ENCODE peak calls at places on chromosome 14, in ten cellular contexts. One of them, this sample, is unnamed.

GRCh38 chr14:78921856-78922255 is 751.7 kb downstream of the NRXN3 start:
- DNase-seq in GM03348: no peak
- DNase-seq in HS-5: peak; percentile 70
- DNase-seq in SIG-M5: no peak
- DNase-seq in astrocyte: peak; percentile 83
- DNase-seq in GM19239: no peak
- DNase-seq in KBM-7: no peak
- DNase-seq in germinal center: no peak
- DNase-seq in caudate nucleus: no peak
- DNase-seq in NCI-H345: no peak
- DNase-seq in this sample: no peak

GRCh38 chr14:105087963-105088811 is 23.0 kb upstream of the GPR132 start:
- DNase-seq in NCI-H345: peak; percentile 50
- DNase-seq in KBM-7: no peak
- DNase-seq in SIG-M5: no peak
- DNase-seq in GM19239: no peak
- DNase-seq in GM03348: peak; percentile 81
- DNase-seq in caudate nucleus: no peak
- DNase-seq in astrocyte: peak; percentile 64
- DNase-seq in germinal center: no peak
- DNase-seq in HS-5: no peak
- DNase-seq in this sample: no peak

GRCh38 chr14:34722723-34723545 is 8.5 kb upstream of the CFL2 start:
- DNase-seq in SIG-M5: no peak
- DNase-seq in NCI-H345: peak; percentile 69
- DNase-seq in astrocyte: no peak
- DNase-seq in germinal center: peak; percentile 66
- DNase-seq in KBM-7: peak; percentile 79
- DNase-seq in HS-5: peak; percentile 59
- DNase-seq in GM19239: peak; percentile 36
- DNase-seq in caudate nucleus: no peak
- DNase-seq in GM03348: peak; percentile 80
- DNase-seq in this sample: peak; percentile 84

GRCh38 chr14:29926701-29927595 is 699 bp downstream of the PRKD1 start:
- DNase-seq in GM19239: peak; percentile 38
- DNase-seq in germinal center: peak; percentile 5
- DNase-seq in astrocyte: peak; percentile 35
- DNase-seq in caudate nucleus: peak; percentile 51
- DNase-seq in KBM-7: peak; percentile 20
- DNase-seq in GM03348: peak; percentile 87
- DNase-seq in SIG-M5: no peak
- DNase-seq in HS-5: no peak
- DNase-seq in NCI-H345: peak; percentile 57
- DNase-seq in this sample: peak; percentile 68

GRCh38 chr14:68734231-68734732 is 58.6 kb downstream of the ZFP36L1 start:
- DNase-seq in germinal center: peak; percentile 42
- DNase-seq in SIG-M5: no peak
- DNase-seq in KBM-7: peak; percentile 80
- DNase-seq in GM19239: peak; percentile 49
- DNase-seq in caudate nucleus: no peak
- DNase-seq in NCI-H345: no peak
- DNase-seq in HS-5: no peak
- DNase-seq in GM03348: no peak
- DNase-seq in astrocyte: peak; percentile 22
- DNase-seq in this sample: no peak

GRCh38 chr14:96598332-96598928 is 96.2 kb downstream of the PAPOLA start:
- DNase-seq in GM03348: no peak
- DNase-seq in GM19239: no peak
- DNase-seq in HS-5: no peak
- DNase-seq in SIG-M5: no peak
- DNase-seq in KBM-7: no peak
- DNase-seq in caudate nucleus: no peak
- DNase-seq in germinal center: no peak
- DNase-seq in astrocyte: no peak
- DNase-seq in NCI-H345: no peak
- DNase-seq in this sample: no peak

GRCh38 chr14:50000215-50001145 is 107.6 kb downstream of the ARF6 start:
- DNase-seq in SIG-M5: no peak
- DNase-seq in HS-5: peak; percentile 78
- DNase-seq in caudate nucleus: no peak
- DNase-seq in GM03348: peak; percentile 85
- DNase-seq in astrocyte: peak; percentile 93
- DNase-seq in germinal center: peak; percentile 34
- DNase-seq in GM19239: no peak
- DNase-seq in NCI-H345: peak; percentile 17
- DNase-seq in KBM-7: peak; percentile 73
- DNase-seq in this sample: peak; percentile 57

GRCh38 chr14:97353102-97353501 is 555.9 kb downstream of the VRK1 start:
- DNase-seq in astrocyte: no peak
- DNase-seq in SIG-M5: no peak
- DNase-seq in GM19239: no peak
- DNase-seq in NCI-H345: no peak
- DNase-seq in HS-5: no peak
- DNase-seq in caudate nucleus: no peak
- DNase-seq in KBM-7: no peak
- DNase-seq in germinal center: no peak
- DNase-seq in GM03348: no peak
- DNase-seq in this sample: no peak

GRCh38 chr14:55699131-55700057 is 119.4 kb downstream of the KTN1 start:
- DNase-seq in NCI-H345: peak; percentile 22
- DNase-seq in astrocyte: peak; percentile 76
- DNase-seq in GM19239: no peak
- DNase-seq in HS-5: peak; percentile 78
- DNase-seq in GM03348: peak; percentile 29
- DNase-seq in KBM-7: no peak
- DNase-seq in caudate nucleus: no peak
- DNase-seq in germinal center: no peak
- DNase-seq in SIG-M5: no peak
- DNase-seq in this sample: peak; percentile 32

GRCh38 chr14:54974773-54975414 is 52.0 kb downstream of the WDHD1 start:
- DNase-seq in astrocyte: peak; percentile 26
- DNase-seq in NCI-H345: no peak
- DNase-seq in SIG-M5: no peak
- DNase-seq in KBM-7: no peak
- DNase-seq in germinal center: no peak
- DNase-seq in HS-5: no peak
- DNase-seq in GM19239: no peak
- DNase-seq in caudate nucleus: no peak
- DNase-seq in GM03348: no peak
- DNase-seq in this sample: no peak

GRCh38 chr14:87628129-87628528 is 364.9 kb downstream of the GALC start:
- DNase-seq in germinal center: no peak
- DNase-seq in KBM-7: peak; percentile 5
- DNase-seq in astrocyte: peak; percentile 93
- DNase-seq in GM19239: no peak
- DNase-seq in HS-5: no peak
- DNase-seq in NCI-H345: no peak
- DNase-seq in GM03348: no peak
- DNase-seq in SIG-M5: peak; percentile 18
- DNase-seq in caudate nucleus: no peak
- DNase-seq in this sample: peak; percentile 58

GRCh38 chr14:96037891-96038557 is 1.1 kb upstream of the C14orf132 start:
- DNase-seq in germinal center: no peak
- DNase-seq in KBM-7: no peak
- DNase-seq in GM19239: no peak
- DNase-seq in SIG-M5: no peak
- DNase-seq in HS-5: no peak
- DNase-seq in GM03348: peak; percentile 74
- DNase-seq in astrocyte: no peak
- DNase-seq in caudate nucleus: no peak
- DNase-seq in NCI-H345: no peak
- DNase-seq in this sample: no peak

GRCh38 chr14:22320353-22320733 is 268.7 kb downstream of the DAD1 start:
- DNase-seq in GM19239: no peak
- DNase-seq in astrocyte: no peak
- DNase-seq in KBM-7: no peak
- DNase-seq in SIG-M5: no peak
- DNase-seq in GM03348: no peak
- DNase-seq in germinal center: no peak
- DNase-seq in NCI-H345: no peak
- DNase-seq in HS-5: no peak
- DNase-seq in caudate nucleus: no peak
- DNase-seq in this sample: no peak

GRCh38 chr14:77707355-77707723 is 484 bp downstream of the ALKBH1 start:
- DNase-seq in HS-5: no peak
- DNase-seq in GM19239: no peak
- DNase-seq in SIG-M5: no peak
- DNase-seq in GM03348: peak; percentile 68
- DNase-seq in germinal center: no peak
- DNase-seq in astrocyte: peak; percentile 30
- DNase-seq in NCI-H345: peak; percentile 12
- DNase-seq in caudate nucleus: peak; percentile 45
- DNase-seq in KBM-7: peak; percentile 45
- DNase-seq in this sample: peak; percentile 4

GRCh38 chr14:104472073-104472472 is 107.5 kb upstream of the C14orf180 start:
- DNase-seq in GM03348: no peak
- DNase-seq in HS-5: no peak
- DNase-seq in SIG-M5: no peak
- DNase-seq in GM19239: no peak
- DNase-seq in NCI-H345: no peak
- DNase-seq in caudate nucleus: no peak
- DNase-seq in KBM-7: no peak
- DNase-seq in germinal center: no peak
- DNase-seq in astrocyte: no peak
- DNase-seq in this sample: no peak

GRCh38 chr14:75831971-75832370 is 149.8 kb downstream of the TGFB3 start:
- DNase-seq in GM03348: peak; percentile 27
- DNase-seq in KBM-7: no peak
- DNase-seq in astrocyte: no peak
- DNase-seq in HS-5: no peak
- DNase-seq in SIG-M5: no peak
- DNase-seq in caudate nucleus: no peak
- DNase-seq in NCI-H345: no peak
- DNase-seq in GM19239: no peak
- DNase-seq in germinal center: no peak
- DNase-seq in this sample: no peak

GRCh38 chr14:104460920-104461651 is 118.5 kb upstream of the C14orf180 start:
- DNase-seq in germinal center: no peak
- DNase-seq in NCI-H345: peak; percentile 43
- DNase-seq in astrocyte: no peak
- DNase-seq in GM03348: no peak
- DNase-seq in GM19239: no peak
- DNase-seq in HS-5: no peak
- DNase-seq in SIG-M5: no peak
- DNase-seq in caudate nucleus: no peak
- DNase-seq in KBM-7: no peak
- DNase-seq in this sample: no peak

GRCh38 chr14:57244103-57244502 is 24.6 kb downstream of the EXOC5 start:
- DNase-seq in caudate nucleus: no peak
- DNase-seq in GM19239: no peak
- DNase-seq in SIG-M5: no peak
- DNase-seq in astrocyte: peak; percentile 27
- DNase-seq in GM03348: peak; percentile 11
- DNase-seq in germinal center: no peak
- DNase-seq in KBM-7: no peak
- DNase-seq in NCI-H345: no peak
- DNase-seq in HS-5: no peak
- DNase-seq in this sample: no peak

GRCh38 chr14:44422699-44423098 is 84.4 kb downstream of the FSCB start:
- DNase-seq in GM03348: no peak
- DNase-seq in GM19239: no peak
- DNase-seq in HS-5: no peak
- DNase-seq in astrocyte: no peak
- DNase-seq in NCI-H345: no peak
- DNase-seq in SIG-M5: no peak
- DNase-seq in germinal center: no peak
- DNase-seq in caudate nucleus: no peak
- DNase-seq in KBM-7: no peak
- DNase-seq in this sample: no peak

GRCh38 chr14:95265106-95266094 is 54.3 kb downstream of the CLMN start:
- DNase-seq in astrocyte: peak; percentile 99
- DNase-seq in caudate nucleus: no peak
- DNase-seq in KBM-7: peak; percentile 64
- DNase-seq in GM03348: peak; percentile 60
- DNase-seq in germinal center: peak; percentile 56
- DNase-seq in NCI-H345: peak; percentile 64
- DNase-seq in HS-5: peak; percentile 97
- DNase-seq in GM19239: peak; percentile 49
- DNase-seq in SIG-M5: no peak
- DNase-seq in this sample: peak; percentile 92

GRCh38 chr14:100677925-100678765 is 48.5 kb upstream of the DLK1 start:
- DNase-seq in HS-5: no peak
- DNase-seq in NCI-H345: peak; percentile 45
- DNase-seq in KBM-7: peak; percentile 71
- DNase-seq in caudate nucleus: no peak
- DNase-seq in GM03348: peak; percentile 36
- DNase-seq in germinal center: no peak
- DNase-seq in GM19239: no peak
- DNase-seq in SIG-M5: no peak
- DNase-seq in astrocyte: peak; percentile 58
- DNase-seq in this sample: peak; percentile 99

GRCh38 chr14:55794655-55795583 is 214.9 kb downstream of the KTN1 start:
- DNase-seq in KBM-7: no peak
- DNase-seq in HS-5: no peak
- DNase-seq in GM03348: no peak
- DNase-seq in NCI-H345: peak; percentile 15
- DNase-seq in astrocyte: peak; percentile 30
- DNase-seq in GM19239: no peak
- DNase-seq in caudate nucleus: no peak
- DNase-seq in SIG-M5: no peak
- DNase-seq in germinal center: no peak
- DNase-seq in this sample: peak; percentile 27

GRCh38 chr14:69317392-69317755 is 57.4 kb downstream of the GALNT16 start:
- DNase-seq in caudate nucleus: no peak
- DNase-seq in KBM-7: no peak
- DNase-seq in germinal center: no peak
- DNase-seq in HS-5: no peak
- DNase-seq in GM03348: no peak
- DNase-seq in SIG-M5: no peak
- DNase-seq in GM19239: no peak
- DNase-seq in NCI-H345: no peak
- DNase-seq in astrocyte: no peak
- DNase-seq in this sample: no peak

GRCh38 chr14:90522585-90523191 is 125.9 kb downstream of the CALM1 start:
- DNase-seq in SIG-M5: no peak
- DNase-seq in germinal center: no peak
- DNase-seq in NCI-H345: peak; percentile 95
- DNase-seq in astrocyte: peak; percentile 45
- DNase-seq in caudate nucleus: peak; percentile 49
- DNase-seq in GM19239: no peak
- DNase-seq in KBM-7: peak; percentile 29
- DNase-seq in HS-5: no peak
- DNase-seq in GM03348: no peak
- DNase-seq in this sample: peak; percentile 86

GRCh38 chr14:90489916-90490726 is 93.3 kb downstream of the CALM1 start:
- DNase-seq in SIG-M5: no peak
- DNase-seq in HS-5: no peak
- DNase-seq in KBM-7: no peak
- DNase-seq in GM03348: peak; percentile 9
- DNase-seq in GM19239: no peak
- DNase-seq in germinal center: no peak
- DNase-seq in caudate nucleus: no peak
- DNase-seq in NCI-H345: no peak
- DNase-seq in astrocyte: peak; percentile 15
- DNase-seq in this sample: no peak

GRCh38 chr14:21041676-21042433 is at the start of gene RNASE7:
- DNase-seq in NCI-H345: no peak
- DNase-seq in HS-5: no peak
- DNase-seq in SIG-M5: no peak
- DNase-seq in GM19239: no peak
- DNase-seq in KBM-7: no peak
- DNase-seq in caudate nucleus: no peak
- DNase-seq in astrocyte: peak; percentile 42
- DNase-seq in GM03348: peak; percentile 53
- DNase-seq in germinal center: no peak
- DNase-seq in this sample: no peak

GRCh38 chr14:66038214-66038977 is 447.8 kb upstream of the CCDC196 start:
- DNase-seq in GM19239: no peak
- DNase-seq in KBM-7: peak; percentile 49
- DNase-seq in GM03348: peak; percentile 67
- DNase-seq in astrocyte: no peak
- DNase-seq in NCI-H345: no peak
- DNase-seq in germinal center: no peak
- DNase-seq in SIG-M5: no peak
- DNase-seq in caudate nucleus: no peak
- DNase-seq in HS-5: no peak
- DNase-seq in this sample: no peak

GRCh38 chr14:72726444-72726843 is 167.5 kb downstream of the DPF3 start:
- DNase-seq in GM03348: no peak
- DNase-seq in GM19239: no peak
- DNase-seq in NCI-H345: no peak
- DNase-seq in KBM-7: no peak
- DNase-seq in HS-5: no peak
- DNase-seq in astrocyte: no peak
- DNase-seq in caudate nucleus: no peak
- DNase-seq in SIG-M5: no peak
- DNase-seq in germinal center: no peak
- DNase-seq in this sample: no peak

This sample was measured in SJCRH30.